ENCODE peak calls at places on chromosomes 2 and 18, in six cellular contexts. A is cardiac muscle cell, N is left ventricle myocardium inferior, D is mammary epithelial cell, T is hepatocyte, B is A549. I is an unnamed sample. For H3K9me3, the result is how much of the 10 kb centered on the place peaks cover.

GRCh38 chr2:61950571-61951315 is 45.3 kb downstream of the COMMD1 start:
- DNase-seq in A (no peak), N (no peak), D (peak), T (no peak), B (no peak), I (no peak)

GRCh38 chr2:241914542-241914941 is 45.0 kb downstream of the RTP5 start:
- DNase-seq in A (no peak), N (no peak), D (no peak), T (no peak), B (no peak), I (no peak)

GRCh38 chr18:60372598-60372997 is at the start of gene MC4R:
- DNase-seq in A (peak), N (peak), D (peak), T (peak), B (peak), I (no peak)

GRCh38 chr2:8754056-8754790 is 72.4 kb downstream of the ID2 start:
- DNase-seq in A (no peak), N (no peak), D (no peak), T (no peak), B (no peak), I (no peak)

GRCh38 chr2:98921062-98921461 is 15.0 kb downstream of the CRACDL start:
- DNase-seq in A (no peak), N (no peak), D (peak), T (no peak), B (no peak), I (no peak)

GRCh38 chr2:158716091-158716815 is 78.9 kb upstream of the DAPL1 start:
- DNase-seq in A (no peak), N (peak), D (no peak), T (no peak), B (no peak), I (no peak)

GRCh38 chr2:32284321-32284720 is 6.6 kb downstream of the YIPF4 start:
- DNase-seq in A (no peak), N (no peak), D (peak), T (no peak), B (no peak), I (no peak)

GRCh38 chr18:34965108-34965507 is 76.1 kb upstream of the MAPRE2 start:
- DNase-seq in A (no peak), N (no peak), D (no peak), T (peak), B (no peak), I (no peak)

GRCh38 chr2:228433706-228434105 is 252.2 kb upstream of the SPHKAP start:
- DNase-seq in A (no peak), N (no peak), D (no peak), T (no peak), B (no peak), I (no peak)

GRCh38 chr18:61096231-61096630 is 237.0 kb upstream of the CDH20 start:
- DNase-seq in A (no peak), N (no peak), D (no peak), T (no peak), B (no peak), I (no peak)

GRCh38 chr2:9356336-9356735 is 67.0 kb downstream of the ITGB1BP1 start:
- DNase-seq in A (peak), N (no peak), D (no peak), T (no peak), B (no peak), I (no peak)

GRCh38 chr2:191677091-191677645 is 768 bp upstream of the NABP1 start:
- DNase-seq in A (peak), N (no peak), D (peak), T (peak), B (peak), I (peak)

GRCh38 chr2:207505728-207506127 is 24.0 kb upstream of the CREB1 start:
- DNase-seq in A (no peak), N (no peak), D (peak), T (no peak), B (peak), I (no peak)

GRCh38 chr2:172813314-172813888 is 77.8 kb downstream of the RAPGEF4 start:
- DNase-seq in A (peak), N (no peak), D (no peak), T (peak), B (peak), I (no peak)

GRCh38 chr2:164389411-164389810 is 231.9 kb downstream of the GRB14 start:
- DNase-seq in A (no peak), N (no peak), D (no peak), T (no peak), B (no peak), I (no peak)

GRCh38 chr18:13272411-13272810 is 53.9 kb downstream of the LDLRAD4 start:
- DNase-seq in A (no peak), N (peak), D (no peak), T (no peak), B (no peak), I (no peak)

GRCh38 chr18:2961828-2962227 is 51.1 kb downstream of the LPIN2 start:
- DNase-seq in A (peak), N (no peak), D (no peak), T (no peak), B (no peak), I (no peak)

GRCh38 chr2:62814132-62814531 is 108.6 kb downstream of the EHBP1 start:
- DNase-seq in A (no peak), N (no peak), D (peak), T (no peak), B (peak), I (no peak)

GRCh38 chr18:74497778-74498177 is 1.6 kb downstream of the CNDP2 start:
- DNase-seq in A (no peak), N (no peak), D (no peak), T (no peak), B (no peak), I (no peak)

GRCh38 chr18:10190564-10190963 is 263.9 kb upstream of the APCDD1 start:
- DNase-seq in A (no peak), N (no peak), D (peak), T (no peak), B (no peak), I (no peak)

GRCh38 chr2:204608261-204608660 is 63.0 kb downstream of the PARD3B start:
- DNase-seq in A (no peak), N (no peak), D (no peak), T (no peak), B (no peak), I (no peak)

GRCh38 chr2:174117951-174118930 is 130.1 kb downstream of the OLA1 start:
- DNase-seq in A (no peak), N (no peak), D (peak), T (no peak), B (peak), I (no peak)

GRCh38 chr2:233221378-233222063 is 30.0 kb upstream of the ATG16L1 start:
- DNase-seq in A (no peak), N (no peak), D (no peak), T (no peak), B (no peak), I (no peak)

DNA sequence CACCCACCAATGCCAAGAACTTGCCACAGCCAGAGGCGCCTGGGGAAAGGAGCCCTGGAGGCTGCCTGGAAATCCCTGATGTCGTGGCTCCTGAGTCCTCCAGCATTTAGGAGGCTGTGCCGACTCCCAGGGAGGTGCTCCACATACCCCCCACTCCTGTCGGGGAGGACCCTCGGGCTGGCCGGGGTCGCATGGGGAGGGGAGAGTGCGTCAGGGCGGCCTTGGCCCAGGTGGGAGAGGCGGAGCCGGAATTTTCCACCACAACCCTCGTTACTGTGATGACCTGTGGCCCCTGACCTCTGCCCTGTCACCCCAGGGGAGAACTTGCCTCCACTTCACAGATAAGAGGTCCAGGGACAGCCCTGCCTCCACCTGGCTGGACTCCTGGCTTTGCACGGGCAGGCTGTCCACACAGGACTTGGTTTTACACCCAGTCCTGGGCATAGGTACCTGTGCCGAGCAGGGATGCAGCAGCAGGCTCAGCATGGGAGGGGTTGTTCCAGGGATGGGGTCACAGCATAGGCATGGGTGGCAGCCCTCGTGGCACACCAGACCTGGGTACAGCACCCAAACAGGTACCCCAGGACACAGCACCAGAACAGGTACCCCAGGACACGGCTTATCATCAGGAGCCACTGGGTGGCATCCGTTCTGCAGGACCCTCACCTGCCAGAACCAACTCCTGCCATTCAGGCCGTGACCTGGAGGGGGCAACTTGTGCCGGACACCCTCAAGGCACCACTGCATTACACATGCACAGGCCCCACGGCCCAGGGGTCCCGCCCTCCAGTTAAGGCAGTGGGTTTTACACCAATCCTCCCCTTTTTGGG is 12.3 kb upstream of the AGXT start:
- DNase-seq in A (no peak), N (no peak), D (no peak), T (no peak), B (peak), I (no peak)
- TF ChIP-seq CTCF in A (no peak), N (peak), D (no peak), T (peak), B (no peak), I (no peak)

DNA sequence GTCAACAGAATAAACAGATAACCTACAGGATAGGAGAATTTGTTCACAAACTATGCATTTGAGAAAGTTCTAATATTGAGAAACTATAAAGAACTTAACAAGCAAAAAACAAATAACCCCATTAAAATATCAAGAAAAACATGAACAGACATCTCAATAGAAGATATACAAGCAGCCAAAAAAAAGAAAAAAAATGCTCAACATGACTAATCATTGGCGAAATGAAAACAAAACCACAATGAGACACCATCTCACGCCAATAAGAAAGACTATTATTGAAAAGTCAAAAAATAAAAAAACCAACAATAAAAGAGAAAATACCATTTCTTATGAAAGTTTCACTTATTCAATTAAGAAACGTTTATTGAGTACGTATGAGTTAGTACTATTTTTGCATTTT is 800.5 kb downstream of the CBLN2 start:
- DNase-seq in A (no peak), N (no peak), D (no peak), T (no peak), B (no peak), I (no peak)
- H3K9me3 ChIP-seq in A (under half), N (under half), D (under half), T (under half), B (under half), I (under half)

DNA sequence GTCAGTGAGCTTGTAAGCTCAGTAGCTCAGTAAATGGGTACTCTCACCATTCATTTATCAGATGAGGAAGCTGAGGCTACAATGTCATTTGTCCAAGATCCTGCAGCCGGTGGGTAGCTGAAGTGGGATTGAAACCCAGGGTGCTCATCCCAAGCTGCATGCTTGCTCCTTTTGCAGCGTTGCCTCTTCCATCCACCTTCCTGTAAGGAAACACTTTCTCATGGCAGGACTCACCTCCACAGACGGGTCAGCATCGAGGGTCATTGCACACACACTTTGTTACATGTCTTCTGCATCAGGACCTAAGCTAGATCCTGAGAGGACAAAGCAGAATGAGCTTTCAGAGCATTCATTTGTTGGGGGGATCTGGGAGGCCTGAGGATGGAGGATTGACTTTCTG is 60.7 kb downstream of the ACOXL start:
- DNase-seq in A (no peak), N (no peak), D (no peak), T (no peak), B (no peak), I (no peak)
- TF ChIP-seq CTCF in A (no peak), N (no peak), D (no peak), T (no peak), B (no peak), I (no peak)

GRCh38 chr2:89811295-89811694 is 1119.8 kb downstream of the RPIA start:
- DNase-seq in A (no peak), N (no peak), D (no peak), T (no peak), B (no peak), I (no peak)
- H3K9me3 ChIP-seq in A (half or more), N (under half), D (half or more), T (half or more), B (under half), I (half or more)

DNA sequence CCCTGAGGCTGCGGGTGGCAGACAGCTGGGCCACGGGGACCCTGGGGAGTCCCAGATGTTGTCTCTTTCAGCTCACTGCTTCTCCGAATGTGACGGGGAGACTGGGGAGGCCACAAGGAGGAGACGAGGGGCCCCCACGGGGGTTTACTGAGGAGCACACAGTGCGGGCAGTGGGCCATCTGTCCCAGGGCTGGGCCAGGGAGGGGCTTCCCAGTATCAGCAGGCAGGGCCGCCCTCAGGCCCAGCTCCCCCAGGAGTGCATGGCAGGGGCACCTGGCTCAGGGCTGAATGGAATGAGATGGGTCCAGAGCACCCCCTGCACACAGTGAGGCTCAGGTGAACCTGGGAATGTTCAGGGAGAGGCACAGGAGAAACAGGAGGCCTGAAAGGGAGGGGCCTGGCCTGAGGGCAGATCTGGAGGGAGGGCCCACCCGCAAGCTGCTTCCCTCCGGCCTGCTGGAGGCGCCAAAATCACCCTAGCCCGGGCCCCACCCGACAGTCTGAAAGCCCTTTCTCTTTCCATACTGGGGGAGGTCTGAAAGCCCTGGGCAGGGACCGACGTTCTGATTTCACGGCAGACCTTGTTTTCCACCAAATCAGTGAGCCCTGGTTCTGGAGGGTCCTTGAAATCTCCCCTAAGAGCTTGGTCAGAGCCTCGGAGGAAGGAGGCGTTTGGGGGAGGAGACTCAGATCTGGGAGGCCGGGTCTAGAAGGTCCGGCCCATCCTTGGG is 35.5 kb upstream of the PTMA start:
- DNase-seq in A (peak), N (no peak), D (no peak), T (peak), B (peak), I (peak)
- TF ChIP-seq CTCF in A (peak), N (peak), D (no peak), T (peak), B (peak), I (peak)